ENCODE peak calls at places on chromosomes 1 and 21, in six cellular contexts. B is transverse colon, Q is stomach, C is breast epithelium, K is suprapubic skin, S is SK-N-SH. D is an unnamed sample.

GRCh38 chr1:214471458-214471857 is 79.9 kb downstream of the PTPN14 start:
- DNase-seq in B (no peak), Q (no peak), C (no peak), K (no peak), S (no peak), D (no peak)

GRCh38 chr1:228751360-228752098 is 16.2 kb downstream of the RHOU start:
- DNase-seq in B (no peak), Q (no peak), C (no peak), K (no peak), S (no peak), D (no peak)

GRCh38 chr21:28975401-28975800 is 17.3 kb downstream of the LTN1 start:
- DNase-seq in B (no peak), Q (no peak), C (no peak), K (no peak), S (no peak), D (no peak)

GRCh38 chr1:74245168-74245753 is 10.1 kb downstream of the TNNI3K start:
- DNase-seq in B (no peak), Q (no peak), C (no peak), K (no peak), S (no peak), D (no peak)

GRCh38 chr1:53587252-53587992 is 128.2 kb downstream of the DMRTB1 start:
- DNase-seq in B (peak), Q (peak), C (no peak), K (peak), S (no peak), D (peak)

GRCh38 chr1:161324020-161324419 is 9.8 kb downstream of the SDHC start:
- DNase-seq in B (no peak), Q (no peak), C (no peak), K (no peak), S (no peak), D (no peak)

GRCh38 chr21:38639782-38640750 is 141.8 kb upstream of the ERG start:
- DNase-seq in B (no peak), Q (no peak), C (no peak), K (no peak), S (no peak), D (no peak)

GRCh38 chr1:168082008-168082876 is 54.5 kb downstream of the GPR161 start:
- DNase-seq in B (peak), Q (peak), C (peak), K (no peak), S (peak), D (peak)

GRCh38 chr1:44828003-44828651 is 14.9 kb downstream of the PTCH2 start:
- DNase-seq in B (no peak), Q (no peak), C (no peak), K (no peak), S (no peak), D (no peak)

GRCh38 chr1:60126733-60127132 is 53.2 kb upstream of the C1orf87 start:
- DNase-seq in B (no peak), Q (no peak), C (no peak), K (no peak), S (no peak), D (no peak)

GRCh38 chr21:14995695-14996490 is 68.9 kb downstream of the NRIP1 start:
- DNase-seq in B (no peak), Q (no peak), C (no peak), K (no peak), S (no peak), D (no peak)

GRCh38 chr21:20997308-20997632 is 939 bp upstream of the NCAM2 start:
- DNase-seq in B (no peak), Q (no peak), C (no peak), K (no peak), S (peak), D (no peak)

GRCh38 chr1:169163059-169163458 is 56.6 kb downstream of the ATP1B1 start:
- DNase-seq in B (no peak), Q (no peak), C (no peak), K (no peak), S (no peak), D (no peak)

GRCh38 chr21:39074508-39074907 is 108.7 kb downstream of the PSMG1 start:
- DNase-seq in B (no peak), Q (no peak), C (no peak), K (no peak), S (no peak), D (no peak)

DNA sequence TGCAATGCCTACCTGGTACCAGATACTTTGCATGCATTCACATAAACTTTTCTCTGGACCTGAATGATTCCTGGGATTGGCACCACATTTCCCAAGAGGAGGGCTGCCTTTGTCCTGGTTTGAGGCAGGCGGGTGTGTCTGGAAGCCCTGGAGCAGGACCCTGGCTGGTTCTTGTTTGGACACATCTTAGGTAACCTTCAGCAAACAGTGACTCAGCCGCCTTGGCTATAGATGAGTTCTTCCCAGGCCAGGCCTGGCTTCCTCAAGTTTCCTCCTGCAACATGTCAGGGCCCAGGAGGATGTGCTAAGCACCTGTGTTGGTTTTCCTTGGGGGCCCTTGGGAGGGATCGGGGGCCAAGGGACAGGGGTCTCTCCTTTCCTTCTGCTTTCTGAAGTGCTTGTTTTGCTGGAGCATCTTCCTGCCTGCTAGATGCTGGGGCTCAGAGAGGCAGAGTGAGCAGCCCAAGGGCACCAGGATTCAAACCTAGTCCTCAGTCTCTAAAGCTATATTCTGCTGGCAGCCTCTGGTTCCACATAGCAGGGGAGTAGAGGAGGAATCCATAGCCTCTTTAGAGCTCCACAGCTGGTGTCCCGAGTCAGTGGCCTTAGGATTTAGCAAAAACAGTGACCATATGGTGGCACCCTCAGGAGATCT is 38.2 kb downstream of the PAX7 start:
- DNase-seq in B (peak), Q (peak), C (peak), K (no peak), S (no peak), D (no peak)
- TF ChIP-seq POLR2AphosphoS5 in B (no peak), Q (peak), C (no peak), K (no peak), S (no peak), D (no peak)

GRCh38 chr1:231969078-231969477 is 342.5 kb downstream of the DISC1 start:
- DNase-seq in B (no peak), Q (no peak), C (no peak), K (no peak), S (no peak), D (no peak)

GRCh38 chr1:231970684-231971083 is 344.1 kb downstream of the DISC1 start:
- DNase-seq in B (no peak), Q (peak), C (no peak), K (no peak), S (no peak), D (no peak)

GRCh38 chr1:231966983-231967382 is 340.4 kb downstream of the DISC1 start:
- DNase-seq in B (no peak), Q (no peak), C (no peak), K (no peak), S (no peak), D (no peak)

GRCh38 chr1:231973840-231974239 is 347.2 kb downstream of the DISC1 start:
- DNase-seq in B (no peak), Q (no peak), C (no peak), K (no peak), S (no peak), D (no peak)

GRCh38 chr1:231971397-231972233 is 345.0 kb downstream of the DISC1 start:
- DNase-seq in B (no peak), Q (no peak), C (no peak), K (no peak), S (peak), D (no peak)
- H3K27ac ChIP-seq in B (no peak), Q (no peak), C (no peak), K (no peak), S (no peak), D (no peak)

DNA sequence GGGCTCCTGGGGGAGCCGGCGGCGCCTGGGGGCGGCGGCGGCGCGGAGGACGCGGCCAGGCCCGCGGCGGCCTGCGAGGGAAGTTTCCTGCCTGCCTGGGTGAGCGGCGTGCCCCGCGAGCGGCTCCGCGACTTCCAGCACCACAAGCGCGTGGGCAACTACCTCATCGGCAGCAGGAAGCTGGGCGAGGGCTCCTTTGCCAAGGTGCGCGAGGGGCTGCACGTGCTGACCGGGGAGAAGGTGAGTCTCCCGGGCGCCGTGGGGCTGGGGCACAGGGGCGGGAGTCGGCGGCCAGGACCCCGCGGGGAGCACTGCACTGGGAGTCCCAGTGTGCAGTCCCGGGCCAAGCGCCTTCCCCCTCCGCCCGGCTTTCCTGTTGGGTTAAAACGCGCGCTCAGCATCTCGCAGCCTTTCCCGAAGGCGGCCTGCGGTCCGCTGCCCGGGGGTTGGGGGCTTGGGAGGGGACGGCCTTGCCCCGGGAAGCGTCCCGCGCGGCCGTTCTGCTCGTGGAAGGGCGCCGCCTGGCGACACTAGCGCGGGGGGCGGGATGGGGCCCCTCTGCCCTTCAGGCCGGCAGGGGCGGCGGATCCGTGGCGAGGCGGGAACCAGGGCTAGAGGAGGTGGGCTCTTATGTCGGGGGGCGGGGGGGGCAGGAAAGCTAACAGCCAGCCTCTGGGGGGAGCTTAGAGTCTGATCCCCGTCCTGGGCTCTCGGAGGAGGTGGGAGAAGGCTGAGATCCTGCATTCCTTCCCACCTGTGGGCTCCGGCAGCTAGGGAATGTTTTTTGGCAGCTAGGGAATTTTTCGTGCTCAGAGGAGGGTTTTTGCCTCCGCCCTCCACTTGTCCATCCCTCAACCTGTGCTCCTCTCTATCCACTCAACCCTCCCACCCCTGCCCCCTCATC is 1.1 kb downstream of the HUNK start:
- DNase-seq in B (peak), Q (peak), C (no peak), K (no peak), S (peak), D (peak)
- H3K4me3 ChIP-seq in B (peak), Q (peak), C (peak), K (peak), S (peak), D (peak)

DNA sequence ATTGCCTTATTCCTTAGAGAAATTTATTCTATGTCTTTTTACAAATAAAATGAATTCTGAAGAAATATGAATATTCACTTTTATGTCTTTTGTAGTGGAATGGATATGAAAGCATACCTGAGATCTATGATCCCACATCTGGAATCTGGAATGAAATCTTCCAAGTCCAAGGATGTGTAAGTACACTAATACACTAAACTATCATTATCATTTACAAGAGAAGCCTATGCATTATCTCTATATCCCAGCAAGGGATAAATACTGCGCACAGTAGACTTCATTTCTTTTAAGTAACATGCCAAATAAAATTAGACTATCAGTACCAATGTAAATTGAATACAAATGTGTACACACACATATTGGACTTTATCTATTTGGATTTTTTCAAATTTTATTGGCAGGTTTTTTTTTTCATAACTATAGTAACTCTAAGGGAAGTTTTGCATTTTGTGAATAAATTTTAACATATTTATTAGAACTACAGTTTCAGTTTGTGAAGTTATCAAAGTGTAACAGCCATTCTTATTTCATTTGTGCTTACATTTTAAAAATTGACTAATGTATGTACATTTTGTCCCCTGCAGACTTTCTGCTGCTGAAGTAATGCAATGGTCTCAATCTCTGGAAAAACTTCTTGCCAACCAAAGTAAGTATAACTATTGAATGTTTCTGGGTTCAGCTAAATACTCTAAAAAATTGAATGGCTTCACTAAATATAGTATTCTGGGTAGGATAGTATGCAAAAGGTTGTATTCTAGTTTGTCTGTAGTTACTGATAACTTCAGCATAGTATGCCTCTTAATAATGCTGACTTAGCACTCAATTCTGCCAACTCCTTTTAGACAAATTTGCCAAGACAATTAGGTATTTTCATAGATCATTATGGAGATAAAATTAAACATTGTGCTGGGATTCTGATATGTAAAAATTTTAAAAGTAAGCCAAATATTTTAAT is 894 bp downstream of the RGS1 start:
- DNase-seq in B (no peak), Q (no peak), C (no peak), K (no peak), S (no peak), D (no peak)
- TF ChIP-seq POLR2AphosphoS5 in B (no peak), Q (no peak), C (no peak), K (no peak), S (no peak), D (no peak)

DNA sequence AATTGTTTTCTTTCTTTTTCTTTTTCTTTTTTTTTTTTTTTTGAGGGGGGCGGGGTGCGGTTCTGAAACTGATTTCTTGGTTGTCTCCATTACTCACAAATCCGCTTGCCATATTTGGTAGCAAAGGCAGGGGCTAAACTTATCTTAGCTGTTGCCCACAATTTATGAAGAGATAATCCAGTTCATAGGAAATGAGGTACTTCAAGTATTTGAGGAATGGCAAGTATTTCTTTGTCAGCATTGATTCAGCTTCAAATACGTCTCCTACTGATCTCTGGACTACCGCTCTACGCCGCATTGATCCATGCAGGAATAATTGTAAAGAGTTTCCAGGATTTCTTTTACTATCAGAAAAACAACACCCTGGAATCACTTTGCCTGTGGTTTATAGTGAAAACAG is 289.2 kb upstream of the DPYD start:
- DNase-seq in B (no peak), Q (no peak), C (no peak), K (no peak), S (no peak), D (no peak)
- H3K27ac ChIP-seq in B (no peak), Q (no peak), C (no peak), K (no peak), S (peak), D (no peak)

DNA sequence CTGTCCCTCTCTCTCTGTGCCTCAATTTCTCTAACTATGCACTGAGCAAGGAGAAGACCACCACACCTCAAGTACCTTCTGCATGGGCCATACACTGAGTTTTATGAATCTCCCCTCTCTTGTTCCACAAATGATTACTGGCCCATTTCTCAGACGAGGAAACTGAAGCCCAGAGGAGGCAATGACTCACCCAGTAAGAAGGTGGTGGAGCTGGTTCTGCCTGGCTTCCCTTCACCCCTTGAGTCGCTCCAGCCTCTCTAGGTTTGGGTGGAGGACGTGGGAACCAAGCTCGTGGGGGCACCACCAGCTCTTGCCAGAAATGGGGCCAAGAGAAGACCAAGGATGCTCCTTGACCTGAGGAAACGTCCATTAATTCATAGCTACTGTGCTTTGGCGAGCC is 21.3 kb upstream of the RUNX3 start:
- DNase-seq in B (no peak), Q (no peak), C (no peak), K (no peak), S (no peak), D (no peak)
- H3K4me3 ChIP-seq in B (no peak), Q (no peak), C (no peak), K (no peak), S (no peak), D (no peak)

DNA sequence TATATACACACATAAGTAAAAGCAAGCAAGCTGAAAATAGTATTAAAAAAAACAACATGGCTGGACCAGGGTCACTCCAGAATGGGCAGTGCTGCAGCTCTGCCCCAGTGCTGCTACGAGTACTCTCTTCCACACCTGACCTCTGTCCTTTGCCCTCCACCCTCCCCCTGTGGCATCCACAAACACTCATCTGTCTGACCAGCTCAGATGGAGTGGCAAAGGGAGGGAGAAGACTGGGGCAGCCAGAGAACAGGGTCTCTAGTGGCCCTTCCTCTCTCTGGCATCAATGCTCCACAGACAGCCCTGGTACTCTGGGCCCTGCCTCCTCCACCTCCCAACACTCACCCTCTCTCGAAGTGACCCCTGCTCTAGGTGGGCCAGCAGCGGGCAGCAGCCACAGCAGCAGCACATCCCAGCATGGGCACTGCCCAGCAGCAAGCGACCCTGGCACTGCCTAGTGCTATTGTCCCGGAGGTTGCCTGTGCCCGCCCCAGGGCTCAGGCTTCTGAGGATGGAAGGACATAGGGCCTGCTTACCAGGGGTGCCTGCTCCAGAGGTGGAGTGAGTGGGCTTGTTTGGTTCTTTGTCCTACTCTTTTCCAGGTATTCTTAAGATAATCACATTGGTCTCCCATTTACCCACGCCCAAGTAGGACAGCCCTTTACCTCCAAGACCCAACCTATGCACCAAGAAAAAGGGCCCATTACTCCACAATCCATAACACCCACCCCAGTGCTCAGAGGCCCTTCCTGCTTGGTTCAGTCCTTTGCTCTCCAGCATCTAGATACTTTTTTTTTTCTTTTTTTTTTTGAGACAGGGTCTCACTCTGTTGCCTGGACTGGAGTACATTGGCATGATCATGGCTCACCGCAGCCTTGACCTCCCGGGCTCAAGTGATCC is 6.2 kb downstream of the ARHGEF2 start:
- DNase-seq in B (no peak), Q (no peak), C (no peak), K (no peak), S (no peak), D (no peak)
- TF ChIP-seq POLR2AphosphoS5 in B (no peak), Q (no peak), C (no peak), K (no peak), S (no peak), D (no peak)

GRCh38 chr1:57319165-57319564 is 104.7 kb downstream of the DAB1 start:
- DNase-seq in B (no peak), Q (no peak), C (no peak), K (no peak), S (no peak), D (no peak)

GRCh38 chr1:57316291-57316690 is 107.6 kb downstream of the DAB1 start:
- DNase-seq in B (no peak), Q (no peak), C (no peak), K (no peak), S (no peak), D (no peak)

GRCh38 chr1:57327331-57327730 is 96.5 kb downstream of the DAB1 start:
- DNase-seq in B (no peak), Q (no peak), C (no peak), K (no peak), S (no peak), D (no peak)

GRCh38 chr1:57325117-57325516 is 98.7 kb downstream of the DAB1 start:
- DNase-seq in B (no peak), Q (no peak), C (no peak), K (no peak), S (no peak), D (no peak)

GRCh38 chr1:57321776-57322175 is 102.1 kb downstream of the DAB1 start:
- DNase-seq in B (no peak), Q (no peak), C (no peak), K (no peak), S (no peak), D (no peak)
- H3K27ac ChIP-seq in B (no peak), Q (no peak), C (no peak), K (no peak), S (no peak), D (no peak)

D was measured in sigmoid colon.